ENCODE peak calls at places on chromosome 1, in nine cellular contexts. A, R, Q, F, H, V, O, Y and J are unnamed samples.

GRCh38 chr1:178530520-178530919 is 17.6 kb downstream of the TEX35 start:
- DNase-seq in A (no peak), R (no peak), Q (no peak), F (no peak), H (no peak), V (peak), O (no peak), Y (no peak), J (no peak)

GRCh38 chr1:31765041-31765467 is 914 bp upstream of the ADGRB2 start:
- DNase-seq in A (peak), R (no peak), Q (no peak), F (no peak), H (no peak), V (no peak), O (peak), Y (peak), J (no peak)

GRCh38 chr1:204366759-204367158 is 7.0 kb upstream of the PLEKHA6 start:
- DNase-seq in A (no peak), R (no peak), Q (no peak), F (no peak), H (peak), V (no peak), O (peak), Y (no peak), J (no peak)

GRCh38 chr1:156752843-156753486 is 1.5 kb upstream of the HDGF start:
- DNase-seq in A (no peak), R (no peak), Q (no peak), F (no peak), H (no peak), V (peak), O (no peak), Y (no peak), J (no peak)

GRCh38 chr1:41629136-41629535 is 144.7 kb upstream of the EDN2 start:
- DNase-seq in A (no peak), R (no peak), Q (no peak), F (no peak), H (no peak), V (no peak), O (no peak), Y (no peak), J (no peak)

GRCh38 chr1:205042911-205043806 is at the start of gene CNTN2:
- DNase-seq in A (peak), R (no peak), Q (no peak), F (no peak), H (no peak), V (no peak), O (no peak), Y (no peak), J (no peak)

GRCh38 chr1:34924759-34925555 is 4.5 kb downstream of the DLGAP3 start:
- DNase-seq in A (no peak), R (no peak), Q (peak), F (peak), H (peak), V (no peak), O (peak), Y (no peak), J (peak)

GRCh38 chr1:52366517-52366827 is 467 bp upstream of the CC2D1B start:
- DNase-seq in A (no peak), R (no peak), Q (no peak), F (no peak), H (no peak), V (no peak), O (no peak), Y (no peak), J (no peak)

GRCh38 chr1:109814223-109814622 is 50.5 kb upstream of the EPS8L3 start:
- DNase-seq in A (no peak), R (no peak), Q (no peak), F (no peak), H (no peak), V (no peak), O (no peak), Y (no peak), J (no peak)

GRCh38 chr1:54887665-54888071 is 673 bp upstream of the DHCR24 start:
- DNase-seq in A (no peak), R (no peak), Q (no peak), F (peak), H (no peak), V (no peak), O (peak), Y (peak), J (no peak)

GRCh38 chr1:159802060-159802459 is at the start of gene FCRL6:
- DNase-seq in A (no peak), R (no peak), Q (no peak), F (no peak), H (no peak), V (no peak), O (no peak), Y (no peak), J (no peak)

GRCh38 chr1:161127649-161128048 is 4.8 kb downstream of the DEDD start:
- DNase-seq in A (no peak), R (no peak), Q (no peak), F (no peak), H (no peak), V (peak), O (no peak), Y (no peak), J (no peak)

GRCh38 chr1:86296305-86297205 is 99.6 kb downstream of the ODF2L start:
- DNase-seq in A (no peak), R (no peak), Q (no peak), F (no peak), H (no peak), V (no peak), O (no peak), Y (no peak), J (no peak)

GRCh38 chr1:233621923-233622322 is 8.0 kb downstream of the KCNK1 start:
- DNase-seq in A (no peak), R (no peak), Q (no peak), F (no peak), H (no peak), V (no peak), O (no peak), Y (peak), J (no peak)

GRCh38 chr1:162003825-162004205 is 19.9 kb downstream of the OLFML2B start:
- DNase-seq in A (no peak), R (no peak), Q (no peak), F (no peak), H (peak), V (no peak), O (no peak), Y (no peak), J (no peak)

GRCh38 chr1:119783354-119784126 is 14.8 kb upstream of the HMGCS2 start:
- DNase-seq in A (no peak), R (no peak), Q (no peak), F (no peak), H (no peak), V (no peak), O (no peak), Y (no peak), J (no peak)